ENCODE peak calls at places on chromosomes 11 and 22, in four cellular contexts. T, I, H and K are unnamed samples. For H3K36me3, the result is how much of the 10 kb centered on the place peaks cover.

GRCh38 chr22:39236321-39237275 is 8.2 kb downstream of the PDGFB start:
- DNase-seq in I (peak), H (no peak), T (peak), K (no peak)

GRCh38 chr11:40754297-40754696 is 705.2 kb downstream of the LRRC4C start:
- DNase-seq in H (no peak), I (no peak), T (no peak), K (no peak)

GRCh38 chr11:353315-353857 is 15.9 kb upstream of the B4GALNT4 start:
- DNase-seq in H (peak), I (no peak), T (peak), K (peak)

GRCh38 chr11:412641-413119 is 2.1 kb downstream of the SIGIRR start:
- DNase-seq in I (no peak), T (no peak), H (no peak), K (no peak)

GRCh38 chr11:35352107-35352888 is 67.1 kb downstream of the SLC1A2 start:
- DNase-seq in H (no peak), I (no peak), T (peak), K (no peak)

GRCh38 chr11:119421941-119422504 is 949 bp downstream of the THY1 start:
- DNase-seq in T (no peak), H (no peak), I (no peak), K (no peak)

GRCh38 chr11:21472256-21472655 is 720.6 kb upstream of the ANO5 start:
- DNase-seq in H (no peak), T (no peak), I (no peak), K (no peak)

GRCh38 chr11:31940396-31941037 is 129.4 kb upstream of the PAX6 start:
- DNase-seq in H (no peak), I (no peak), T (no peak), K (peak)

GRCh38 chr11:14308114-14308896 is 50.7 kb downstream of the RRAS2 start:
- DNase-seq in T (peak), H (peak), I (no peak), K (peak)

GRCh38 chr11:63826471-63827190 is 12.3 kb upstream of the MARK2 start:
- DNase-seq in T (no peak), H (no peak), I (no peak), K (no peak)
- TF ChIP-seq MYC in T (no peak), H (no peak), I (no peak), K (no peak)

GRCh38 chr11:124441081-124441480 is 4.4 kb downstream of the OR8B8 start:
- DNase-seq in H (no peak), I (no peak), T (no peak), K (no peak)
- H3K36me3 ChIP-seq in H (under half), I (under half), T (under half), K (under half)

DNA sequence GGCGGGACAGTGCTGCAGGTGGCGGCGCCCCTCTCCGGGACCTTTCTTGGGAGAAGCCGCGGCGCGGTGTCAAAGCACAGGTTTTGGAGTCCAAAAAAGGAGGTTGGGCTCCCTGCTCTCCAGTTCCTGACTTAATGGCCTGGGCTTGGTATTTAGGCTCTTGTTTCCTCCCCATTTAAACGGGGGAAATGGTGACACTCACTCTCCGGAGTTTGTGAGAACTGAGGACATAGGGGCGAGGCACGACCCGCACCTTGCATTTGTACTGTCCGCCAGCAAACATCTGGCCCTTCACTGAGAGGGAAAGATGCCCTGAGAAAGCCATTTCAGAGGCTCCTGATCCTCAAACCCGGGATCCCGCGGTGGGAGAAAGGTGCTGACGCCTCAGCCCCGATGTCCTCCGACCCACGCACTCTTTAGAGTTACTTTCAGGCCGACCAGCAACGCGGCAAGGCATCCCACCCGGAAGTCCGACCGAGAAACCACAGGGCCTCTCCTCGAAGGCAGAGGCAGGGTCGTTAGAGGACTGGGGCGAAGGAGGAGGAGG is 2.9 kb upstream of the WDR74 start:
- DNase-seq in T (no peak), H (no peak), I (no peak), K (no peak)
- TF ChIP-seq MYC in T (no peak), H (peak), I (no peak), K (no peak)

GRCh38 chr11:33560729-33561128 is 139.9 kb downstream of the C11orf91 start:
- DNase-seq in T (no peak), H (no peak), I (no peak), K (no peak)
- H3K36me3 ChIP-seq in T (under half), H (under half), I (under half), K (under half)

DNA sequence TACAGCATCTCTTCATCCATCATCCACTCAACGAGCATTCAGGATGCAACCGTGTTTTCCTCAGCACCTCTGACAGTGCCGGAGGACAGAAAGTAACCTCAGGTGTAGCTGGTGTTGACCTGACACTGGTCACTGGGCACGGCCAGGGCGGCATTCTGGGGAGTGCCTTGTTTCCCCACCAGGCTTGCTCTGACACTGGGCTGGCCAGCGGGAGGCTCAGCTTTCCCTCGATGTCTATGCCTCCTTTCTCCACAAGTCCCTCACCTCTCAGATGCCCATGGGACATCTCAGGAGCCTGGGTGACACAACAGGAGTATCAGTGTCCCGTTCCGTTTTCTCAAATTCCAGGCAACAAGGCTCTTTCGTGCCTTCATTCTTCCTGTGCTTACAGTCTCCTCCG is 28.9 kb downstream of the CD6 start:
- DNase-seq in H (no peak), T (no peak), I (no peak), K (no peak)
- TF ChIP-seq MYC in H (no peak), T (no peak), I (no peak), K (no peak)

DNA sequence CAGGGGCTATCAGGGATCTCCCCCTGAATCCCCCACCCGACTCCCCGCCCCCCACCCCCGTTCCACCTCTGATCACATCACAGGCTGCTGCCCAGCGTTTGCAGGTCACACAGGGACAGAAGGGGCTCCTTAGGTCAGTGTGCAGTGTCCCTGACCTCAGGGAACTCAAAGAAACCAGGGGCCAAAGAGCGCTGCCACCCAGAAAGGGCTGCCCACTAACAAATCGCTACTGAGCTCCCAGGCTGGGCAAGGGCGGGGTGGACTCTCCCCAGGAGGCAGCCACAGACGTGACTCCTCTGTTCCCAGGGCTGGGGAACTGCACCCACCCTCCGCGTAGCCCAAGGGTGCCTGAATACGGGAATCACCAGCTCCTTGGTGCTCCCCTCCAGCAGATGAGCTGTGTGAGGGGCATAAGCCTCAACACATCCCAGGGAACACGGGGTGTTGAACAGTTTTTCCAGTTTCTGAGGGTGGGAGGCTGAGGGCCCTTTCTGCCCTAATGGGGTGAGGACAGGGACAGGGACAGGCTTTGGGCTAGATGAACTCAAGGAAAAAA is 9.9 kb upstream of the POLDIP3 start:
- DNase-seq in H (no peak), T (no peak), I (no peak), K (no peak)
- H3K36me3 ChIP-seq in H (under half), T (half or more), I (under half), K (under half)

GRCh38 chr11:76640540-76640939 is 30.0 kb downstream of the LRRC32 start:
- DNase-seq in H (no peak), T (no peak), I (no peak), K (no peak)
- TF ChIP-seq MYC in H (no peak), T (no peak), I (no peak), K (no peak)

DNA sequence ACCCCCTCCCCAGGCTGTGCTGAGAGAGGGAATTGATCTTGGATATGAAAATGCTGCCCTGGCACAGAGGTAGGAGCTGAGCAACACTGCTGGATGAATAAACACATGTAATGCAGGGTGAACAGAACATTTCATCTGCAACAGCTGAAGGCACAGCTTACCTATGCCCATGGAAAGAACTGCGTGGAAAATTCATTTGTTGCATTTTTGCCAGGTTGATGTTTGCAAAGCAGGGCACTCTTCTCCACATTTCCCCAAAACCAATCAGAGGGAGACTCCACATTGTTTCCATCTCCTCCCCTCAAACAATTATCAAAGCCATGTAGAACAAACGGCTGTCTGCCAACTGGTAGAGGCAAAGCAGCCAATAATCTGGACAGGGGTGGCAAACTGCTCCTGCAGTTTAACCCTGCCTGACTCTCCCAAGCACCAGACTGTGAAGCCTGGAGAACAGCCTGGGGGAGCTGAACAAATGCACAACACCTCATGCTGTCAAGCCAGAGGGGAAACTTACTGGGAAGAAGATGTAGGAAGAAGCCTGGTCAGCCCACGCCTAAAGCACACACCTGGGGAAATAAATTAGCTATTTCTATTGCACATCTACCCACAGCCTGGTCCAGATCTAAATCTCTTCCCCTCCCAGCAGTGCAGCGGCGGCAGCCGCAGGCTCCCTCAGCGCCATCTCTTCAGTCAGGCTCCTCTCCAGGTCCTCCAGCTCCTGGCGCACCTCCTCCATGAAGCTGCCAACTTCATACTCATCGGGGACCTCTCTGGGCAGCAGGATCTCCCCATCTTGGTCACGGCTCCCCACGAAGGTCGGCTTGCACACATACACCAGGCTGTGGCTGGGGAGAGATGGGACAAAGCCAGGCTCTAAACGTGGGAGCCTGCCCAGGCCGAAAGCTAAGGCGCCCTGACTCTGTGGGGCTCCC is 44.3 kb downstream of the DKK3 start:
- DNase-seq in T (no peak), H (no peak), I (no peak), K (no peak)
- H3K36me3 ChIP-seq in T (under half), H (under half), I (under half), K (under half)

GRCh38 chr11:18100926-18101656 is 4.8 kb downstream of the SAAL1 start:
- DNase-seq in I (no peak), T (no peak), H (no peak), K (no peak)
- TF ChIP-seq MYC in I (no peak), T (no peak), H (no peak), K (no peak)

GRCh38 chr11:67194096-67194495 is 72.2 kb upstream of the GRK2 start:
- DNase-seq in T (no peak), I (no peak), H (no peak), K (no peak)

GRCh38 chr11:67199751-67200150 is 66.5 kb upstream of the GRK2 start:
- DNase-seq in I (no peak), H (no peak), T (no peak), K (no peak)

GRCh38 chr11:67197606-67198005 is 68.7 kb upstream of the GRK2 start:
- DNase-seq in I (no peak), H (no peak), T (no peak), K (no peak)

GRCh38 chr11:67195971-67196418 is 70.3 kb upstream of the GRK2 start:
- DNase-seq in T (no peak), H (peak), I (no peak), K (no peak)
- H3K36me3 ChIP-seq in T (under half), H (under half), I (under half), K (under half)